ENCODE peak calls at places on chromosomes 2 and 18, in six cellular contexts. One of them, this sample, is unnamed.

GRCh38 chr18:70973626-70974025 is 684.8 kb downstream of the SOCS6 start:
- DNase-seq in naive thymus-derived CD4-positive, alpha-beta T cell: no peak
- DNase-seq in NCI-H2081: no peak
- DNase-seq in left kidney: peak
- DNase-seq in G401: no peak
- DNase-seq in stimulated activated CD8-positive, alpha-beta memory T cell treated with anti-CD3 and anti-CD28 coated beads, Interleukin-4, amount 100 ng/mL, for 24 hours: no peak
- DNase-seq in this sample: no peak

GRCh38 chr2:88626171-88627054 is 851 bp downstream of the EIF2AK3 start:
- DNase-seq in left kidney: peak
- DNase-seq in NCI-H2081: peak
- DNase-seq in stimulated activated CD8-positive, alpha-beta memory T cell treated with anti-CD3 and anti-CD28 coated beads, Interleukin-4, amount 100 ng/mL, for 24 hours: peak
- DNase-seq in naive thymus-derived CD4-positive, alpha-beta T cell: peak
- DNase-seq in G401: peak
- DNase-seq in this sample: no peak

GRCh38 chr2:189874571-189875320 is 90.5 kb downstream of the PMS1 start:
- DNase-seq in G401: no peak
- DNase-seq in left kidney: no peak
- DNase-seq in NCI-H2081: no peak
- DNase-seq in naive thymus-derived CD4-positive, alpha-beta T cell: no peak
- DNase-seq in stimulated activated CD8-positive, alpha-beta memory T cell treated with anti-CD3 and anti-CD28 coated beads, Interleukin-4, amount 100 ng/mL, for 24 hours: no peak
- DNase-seq in this sample: no peak

GRCh38 chr2:210128961-210129360 is 42.2 kb downstream of the KANSL1L start:
- DNase-seq in G401: no peak
- DNase-seq in naive thymus-derived CD4-positive, alpha-beta T cell: no peak
- DNase-seq in stimulated activated CD8-positive, alpha-beta memory T cell treated with anti-CD3 and anti-CD28 coated beads, Interleukin-4, amount 100 ng/mL, for 24 hours: no peak
- DNase-seq in left kidney: no peak
- DNase-seq in NCI-H2081: peak
- DNase-seq in this sample: no peak

GRCh38 chr2:171159326-171160118 is 1.2 kb downstream of the TLK1 start:
- DNase-seq in NCI-H2081: peak
- DNase-seq in left kidney: peak
- DNase-seq in naive thymus-derived CD4-positive, alpha-beta T cell: peak
- DNase-seq in stimulated activated CD8-positive, alpha-beta memory T cell treated with anti-CD3 and anti-CD28 coated beads, Interleukin-4, amount 100 ng/mL, for 24 hours: peak
- DNase-seq in G401: peak
- DNase-seq in this sample: peak

GRCh38 chr2:96267159-96267971 is 1.3 kb downstream of the CIAO1 start:
- DNase-seq in G401: no peak
- DNase-seq in stimulated activated CD8-positive, alpha-beta memory T cell treated with anti-CD3 and anti-CD28 coated beads, Interleukin-4, amount 100 ng/mL, for 24 hours: peak
- DNase-seq in naive thymus-derived CD4-positive, alpha-beta T cell: peak
- DNase-seq in left kidney: peak
- DNase-seq in NCI-H2081: peak
- DNase-seq in this sample: peak

GRCh38 chr2:184824597-184824996 is 226.3 kb downstream of the ZNF804A start:
- DNase-seq in G401: no peak
- DNase-seq in stimulated activated CD8-positive, alpha-beta memory T cell treated with anti-CD3 and anti-CD28 coated beads, Interleukin-4, amount 100 ng/mL, for 24 hours: no peak
- DNase-seq in left kidney: no peak
- DNase-seq in naive thymus-derived CD4-positive, alpha-beta T cell: no peak
- DNase-seq in NCI-H2081: no peak
- DNase-seq in this sample: no peak

GRCh38 chr2:191577611-191578010 is 100.3 kb upstream of the NABP1 start:
- DNase-seq in left kidney: no peak
- DNase-seq in G401: no peak
- DNase-seq in stimulated activated CD8-positive, alpha-beta memory T cell treated with anti-CD3 and anti-CD28 coated beads, Interleukin-4, amount 100 ng/mL, for 24 hours: no peak
- DNase-seq in naive thymus-derived CD4-positive, alpha-beta T cell: no peak
- DNase-seq in NCI-H2081: no peak
- DNase-seq in this sample: no peak

GRCh38 chr2:36526216-36526615 is 71.8 kb downstream of the FEZ2 start:
- DNase-seq in left kidney: no peak
- DNase-seq in naive thymus-derived CD4-positive, alpha-beta T cell: no peak
- DNase-seq in stimulated activated CD8-positive, alpha-beta memory T cell treated with anti-CD3 and anti-CD28 coated beads, Interleukin-4, amount 100 ng/mL, for 24 hours: no peak
- DNase-seq in G401: no peak
- DNase-seq in NCI-H2081: no peak
- DNase-seq in this sample: no peak

GRCh38 chr2:148560501-148560900 is 84.0 kb upstream of the EPC2 start:
- DNase-seq in naive thymus-derived CD4-positive, alpha-beta T cell: no peak
- DNase-seq in left kidney: peak
- DNase-seq in NCI-H2081: no peak
- DNase-seq in stimulated activated CD8-positive, alpha-beta memory T cell treated with anti-CD3 and anti-CD28 coated beads, Interleukin-4, amount 100 ng/mL, for 24 hours: no peak
- DNase-seq in G401: no peak
- DNase-seq in this sample: no peak

GRCh38 chr2:26576565-26577441 is 64.4 kb downstream of the CIB4 start:
- DNase-seq in stimulated activated CD8-positive, alpha-beta memory T cell treated with anti-CD3 and anti-CD28 coated beads, Interleukin-4, amount 100 ng/mL, for 24 hours: no peak
- DNase-seq in NCI-H2081: peak
- DNase-seq in left kidney: no peak
- DNase-seq in G401: no peak
- DNase-seq in naive thymus-derived CD4-positive, alpha-beta T cell: no peak
- DNase-seq in this sample: no peak

GRCh38 chr2:181393472-181393871 is 63.7 kb upstream of the ITGA4 start:
- DNase-seq in naive thymus-derived CD4-positive, alpha-beta T cell: no peak
- DNase-seq in left kidney: peak
- DNase-seq in NCI-H2081: peak
- DNase-seq in stimulated activated CD8-positive, alpha-beta memory T cell treated with anti-CD3 and anti-CD28 coated beads, Interleukin-4, amount 100 ng/mL, for 24 hours: no peak
- DNase-seq in G401: no peak
- DNase-seq in this sample: no peak

GRCh38 chr2:11855120-11855760 is 108.8 kb downstream of the LPIN1 start:
- DNase-seq in NCI-H2081: no peak
- DNase-seq in naive thymus-derived CD4-positive, alpha-beta T cell: no peak
- DNase-seq in stimulated activated CD8-positive, alpha-beta memory T cell treated with anti-CD3 and anti-CD28 coated beads, Interleukin-4, amount 100 ng/mL, for 24 hours: no peak
- DNase-seq in G401: no peak
- DNase-seq in left kidney: no peak
- DNase-seq in this sample: no peak

GRCh38 chr2:60899230-60899891 is 18.0 kb downstream of the REL start:
- DNase-seq in left kidney: no peak
- DNase-seq in stimulated activated CD8-positive, alpha-beta memory T cell treated with anti-CD3 and anti-CD28 coated beads, Interleukin-4, amount 100 ng/mL, for 24 hours: peak
- DNase-seq in naive thymus-derived CD4-positive, alpha-beta T cell: no peak
- DNase-seq in NCI-H2081: no peak
- DNase-seq in G401: no peak
- DNase-seq in this sample: no peak

GRCh38 chr2:12918841-12919445 is 202.2 kb downstream of the TRIB2 start:
- DNase-seq in stimulated activated CD8-positive, alpha-beta memory T cell treated with anti-CD3 and anti-CD28 coated beads, Interleukin-4, amount 100 ng/mL, for 24 hours: no peak
- DNase-seq in NCI-H2081: no peak
- DNase-seq in naive thymus-derived CD4-positive, alpha-beta T cell: no peak
- DNase-seq in left kidney: no peak
- DNase-seq in G401: peak
- DNase-seq in this sample: no peak

GRCh38 chr18:398866-399637 is 101.4 kb downstream of the COLEC12 start:
- DNase-seq in NCI-H2081: peak
- DNase-seq in G401: no peak
- DNase-seq in left kidney: no peak
- DNase-seq in naive thymus-derived CD4-positive, alpha-beta T cell: no peak
- DNase-seq in stimulated activated CD8-positive, alpha-beta memory T cell treated with anti-CD3 and anti-CD28 coated beads, Interleukin-4, amount 100 ng/mL, for 24 hours: no peak
- DNase-seq in this sample: no peak